ENCODE peak calls at places on chromosomes 2 and 18, in six cellular contexts. One of them, this sample, is unnamed.

GRCh38 chr2:167253025-167253424 is 364.7 kb downstream of the XIRP2 start:
- DNase-seq in heart right ventricle: no peak
- DNase-seq in choroid plexus epithelial cell: peak
- DNase-seq in nephron progenitor cell: no peak
- DNase-seq in breast epithelium: no peak
- DNase-seq in fibroblast of mammary gland: peak
- DNase-seq in this sample: no peak

GRCh38 chr2:39642054-39642742 is 23.5 kb upstream of the TMEM178A start:
- DNase-seq in heart right ventricle: peak
- DNase-seq in choroid plexus epithelial cell: peak
- DNase-seq in nephron progenitor cell: no peak
- DNase-seq in breast epithelium: no peak
- DNase-seq in fibroblast of mammary gland: peak
- DNase-seq in this sample: no peak

GRCh38 chr2:64177315-64177714 is 33.1 kb upstream of the PELI1 start:
- DNase-seq in heart right ventricle: no peak
- DNase-seq in choroid plexus epithelial cell: peak
- DNase-seq in nephron progenitor cell: no peak
- DNase-seq in breast epithelium: no peak
- DNase-seq in fibroblast of mammary gland: peak
- DNase-seq in this sample: no peak

GRCh38 chr2:69491864-69492263 is 54.6 kb upstream of the NFU1 start:
- DNase-seq in heart right ventricle: no peak
- DNase-seq in choroid plexus epithelial cell: no peak
- DNase-seq in nephron progenitor cell: no peak
- DNase-seq in breast epithelium: no peak
- DNase-seq in fibroblast of mammary gland: no peak
- DNase-seq in this sample: no peak

GRCh38 chr18:50397023-50397422 is 22.2 kb downstream of the SKA1 start:
- DNase-seq in heart right ventricle: no peak
- DNase-seq in choroid plexus epithelial cell: no peak
- DNase-seq in nephron progenitor cell: no peak
- DNase-seq in breast epithelium: no peak
- DNase-seq in fibroblast of mammary gland: no peak
- DNase-seq in this sample: no peak

GRCh38 chr2:175153-175786 is 88.6 kb downstream of the SH3YL1 start:
- DNase-seq in heart right ventricle: no peak
- DNase-seq in choroid plexus epithelial cell: no peak
- DNase-seq in nephron progenitor cell: no peak
- DNase-seq in breast epithelium: no peak
- DNase-seq in fibroblast of mammary gland: no peak
- DNase-seq in this sample: no peak

GRCh38 chr2:129118296-129118695 is 799.6 kb upstream of the HS6ST1 start:
- DNase-seq in heart right ventricle: no peak
- DNase-seq in choroid plexus epithelial cell: no peak
- DNase-seq in nephron progenitor cell: no peak
- DNase-seq in breast epithelium: no peak
- DNase-seq in fibroblast of mammary gland: no peak
- DNase-seq in this sample: no peak

GRCh38 chr18:79662051-79662450 is 17.6 kb upstream of the CTDP1 start:
- DNase-seq in heart right ventricle: no peak
- DNase-seq in choroid plexus epithelial cell: no peak
- DNase-seq in nephron progenitor cell: no peak
- DNase-seq in breast epithelium: no peak
- DNase-seq in fibroblast of mammary gland: no peak
- DNase-seq in this sample: no peak

GRCh38 chr2:47033102-47033880 is 117.7 kb upstream of the MCFD2 start:
- DNase-seq in heart right ventricle: no peak
- DNase-seq in choroid plexus epithelial cell: peak
- DNase-seq in nephron progenitor cell: no peak
- DNase-seq in breast epithelium: no peak
- DNase-seq in fibroblast of mammary gland: no peak
- DNase-seq in this sample: no peak

GRCh38 chr2:216001612-216002215 is 11.6 kb downstream of the MREG start:
- DNase-seq in heart right ventricle: no peak
- DNase-seq in choroid plexus epithelial cell: no peak
- DNase-seq in nephron progenitor cell: no peak
- DNase-seq in breast epithelium: no peak
- DNase-seq in fibroblast of mammary gland: no peak
- DNase-seq in this sample: peak

GRCh38 chr2:206693399-206694137 is 24.6 kb downstream of the DYTN start:
- DNase-seq in heart right ventricle: peak
- DNase-seq in choroid plexus epithelial cell: peak
- DNase-seq in nephron progenitor cell: peak
- DNase-seq in breast epithelium: no peak
- DNase-seq in fibroblast of mammary gland: peak
- DNase-seq in this sample: peak
- TF ChIP-seq CTCF in heart right ventricle: peak
- TF ChIP-seq CTCF in choroid plexus epithelial cell: peak
- TF ChIP-seq CTCF in nephron progenitor cell: peak
- TF ChIP-seq CTCF in breast epithelium: peak
- TF ChIP-seq CTCF in fibroblast of mammary gland: peak
- TF ChIP-seq CTCF in this sample: peak

GRCh38 chr18:27746241-27746640 is 430.7 kb downstream of the CDH2 start:
- DNase-seq in heart right ventricle: no peak
- DNase-seq in choroid plexus epithelial cell: no peak
- DNase-seq in nephron progenitor cell: no peak
- DNase-seq in breast epithelium: no peak
- DNase-seq in fibroblast of mammary gland: no peak
- DNase-seq in this sample: no peak

GRCh38 chr18:27749189-27749588 is 427.7 kb downstream of the CDH2 start:
- DNase-seq in heart right ventricle: no peak
- DNase-seq in choroid plexus epithelial cell: no peak
- DNase-seq in nephron progenitor cell: peak
- DNase-seq in breast epithelium: no peak
- DNase-seq in fibroblast of mammary gland: no peak
- DNase-seq in this sample: no peak

GRCh38 chr18:27752944-27753343 is 424.0 kb downstream of the CDH2 start:
- DNase-seq in heart right ventricle: no peak
- DNase-seq in choroid plexus epithelial cell: no peak
- DNase-seq in nephron progenitor cell: no peak
- DNase-seq in breast epithelium: no peak
- DNase-seq in fibroblast of mammary gland: no peak
- DNase-seq in this sample: no peak

GRCh38 chr18:27748336-27748735 is 428.6 kb downstream of the CDH2 start:
- DNase-seq in heart right ventricle: no peak
- DNase-seq in choroid plexus epithelial cell: no peak
- DNase-seq in nephron progenitor cell: no peak
- DNase-seq in breast epithelium: no peak
- DNase-seq in fibroblast of mammary gland: no peak
- DNase-seq in this sample: no peak

DNA sequence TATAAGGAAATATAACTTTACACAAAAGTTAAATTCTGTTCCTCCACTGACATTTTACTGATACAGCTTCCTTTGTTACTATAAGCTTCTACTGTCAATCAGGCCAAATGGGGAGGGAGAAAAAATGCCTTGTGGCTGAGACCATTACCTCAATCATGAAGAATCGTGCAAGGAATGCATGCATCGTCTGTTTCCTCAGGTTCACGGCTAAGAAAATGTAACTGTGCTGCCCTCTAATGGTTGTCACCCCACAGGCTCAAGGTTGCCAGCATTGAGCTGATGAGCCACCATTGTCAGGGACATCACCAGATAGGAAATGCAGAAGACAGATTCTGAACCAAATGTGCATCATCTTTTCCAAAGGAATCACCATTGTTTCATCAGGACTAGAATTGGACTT is 426.9 kb downstream of the CDH2 start:
- DNase-seq in heart right ventricle: peak
- DNase-seq in choroid plexus epithelial cell: peak
- DNase-seq in nephron progenitor cell: peak
- DNase-seq in breast epithelium: no peak
- DNase-seq in fibroblast of mammary gland: peak
- DNase-seq in this sample: peak
- TF ChIP-seq CTCF in heart right ventricle: peak
- TF ChIP-seq CTCF in choroid plexus epithelial cell: peak
- TF ChIP-seq CTCF in nephron progenitor cell: peak
- TF ChIP-seq CTCF in breast epithelium: no peak
- TF ChIP-seq CTCF in fibroblast of mammary gland: peak
- TF ChIP-seq CTCF in this sample: peak

GRCh38 chr2:170953976-170954375 is 24.9 kb downstream of the GORASP2 start:
- DNase-seq in heart right ventricle: no peak
- DNase-seq in choroid plexus epithelial cell: peak
- DNase-seq in nephron progenitor cell: no peak
- DNase-seq in breast epithelium: no peak
- DNase-seq in fibroblast of mammary gland: peak
- DNase-seq in this sample: no peak

GRCh38 chr2:170950221-170950737 is 21.2 kb downstream of the GORASP2 start:
- DNase-seq in heart right ventricle: no peak
- DNase-seq in choroid plexus epithelial cell: no peak
- DNase-seq in nephron progenitor cell: no peak
- DNase-seq in breast epithelium: no peak
- DNase-seq in fibroblast of mammary gland: no peak
- DNase-seq in this sample: peak

GRCh38 chr2:170943596-170943995 is 14.5 kb downstream of the GORASP2 start:
- DNase-seq in heart right ventricle: no peak
- DNase-seq in choroid plexus epithelial cell: peak
- DNase-seq in nephron progenitor cell: no peak
- DNase-seq in breast epithelium: no peak
- DNase-seq in fibroblast of mammary gland: peak
- DNase-seq in this sample: no peak

GRCh38 chr2:170944545-170944944 is 15.5 kb downstream of the GORASP2 start:
- DNase-seq in heart right ventricle: no peak
- DNase-seq in choroid plexus epithelial cell: no peak
- DNase-seq in nephron progenitor cell: no peak
- DNase-seq in breast epithelium: no peak
- DNase-seq in fibroblast of mammary gland: no peak
- DNase-seq in this sample: no peak

DNA sequence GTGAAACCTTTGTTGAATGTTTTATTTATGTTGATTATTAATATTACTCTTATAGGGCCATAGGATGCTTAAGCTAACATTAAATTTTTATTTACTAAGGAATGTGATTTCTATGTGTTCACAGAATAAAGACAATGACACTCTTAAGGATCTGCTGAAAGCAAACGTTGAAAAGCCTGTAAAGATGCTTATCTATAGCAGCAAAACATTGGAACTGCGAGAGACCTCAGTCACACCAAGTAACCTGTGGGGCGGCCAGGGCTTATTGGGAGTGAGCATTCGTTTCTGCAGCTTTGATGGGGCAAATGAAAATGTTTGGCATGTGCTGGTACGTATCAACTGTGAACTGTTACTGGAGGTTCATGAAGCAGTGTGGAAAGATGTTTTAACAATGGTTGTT is 20.4 kb downstream of the GORASP2 start:
- DNase-seq in heart right ventricle: no peak
- DNase-seq in choroid plexus epithelial cell: no peak
- DNase-seq in nephron progenitor cell: no peak
- DNase-seq in breast epithelium: no peak
- DNase-seq in fibroblast of mammary gland: no peak
- DNase-seq in this sample: no peak
- TF ChIP-seq CTCF in heart right ventricle: no peak
- TF ChIP-seq CTCF in choroid plexus epithelial cell: no peak
- TF ChIP-seq CTCF in nephron progenitor cell: no peak
- TF ChIP-seq CTCF in breast epithelium: no peak
- TF ChIP-seq CTCF in fibroblast of mammary gland: no peak
- TF ChIP-seq CTCF in this sample: no peak

GRCh38 chr2:62627667-62628066 is 77.8 kb upstream of the EHBP1 start:
- DNase-seq in heart right ventricle: no peak
- DNase-seq in choroid plexus epithelial cell: no peak
- DNase-seq in nephron progenitor cell: no peak
- DNase-seq in breast epithelium: no peak
- DNase-seq in fibroblast of mammary gland: no peak
- DNase-seq in this sample: no peak
- TF ChIP-seq CTCF in heart right ventricle: no peak
- TF ChIP-seq CTCF in choroid plexus epithelial cell: no peak
- TF ChIP-seq CTCF in nephron progenitor cell: no peak
- TF ChIP-seq CTCF in breast epithelium: no peak
- TF ChIP-seq CTCF in fibroblast of mammary gland: no peak
- TF ChIP-seq CTCF in this sample: no peak

DNA sequence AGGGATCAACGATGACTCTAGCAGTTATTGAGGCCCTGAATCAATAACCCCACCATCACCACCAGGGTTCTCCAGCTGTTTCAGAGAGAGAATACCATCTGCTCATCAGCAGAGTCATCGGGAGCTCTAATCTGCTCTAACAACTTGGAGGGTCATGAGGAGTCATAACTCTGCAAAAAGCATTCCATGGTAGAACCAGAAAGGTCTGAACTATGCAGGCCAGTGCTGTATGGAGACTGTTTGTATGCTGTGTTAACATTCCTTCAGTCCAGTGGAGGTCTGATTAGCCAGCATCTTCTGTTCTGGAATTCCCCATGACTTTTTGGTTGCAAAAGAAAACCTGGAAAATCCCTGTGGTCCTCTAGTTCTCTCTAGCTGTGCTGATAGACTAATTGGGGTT is 9.4 kb upstream of the ITGB6 start:
- DNase-seq in heart right ventricle: no peak
- DNase-seq in choroid plexus epithelial cell: peak
- DNase-seq in nephron progenitor cell: no peak
- DNase-seq in breast epithelium: no peak
- DNase-seq in fibroblast of mammary gland: peak
- DNase-seq in this sample: no peak
- TF ChIP-seq CTCF in heart right ventricle: no peak
- TF ChIP-seq CTCF in choroid plexus epithelial cell: no peak
- TF ChIP-seq CTCF in nephron progenitor cell: no peak
- TF ChIP-seq CTCF in breast epithelium: no peak
- TF ChIP-seq CTCF in fibroblast of mammary gland: peak
- TF ChIP-seq CTCF in this sample: no peak

This sample was measured in GM20000.